ENCODE peak calls at places on chromosomes 11 and 22, in seven cellular contexts. X is OCI-LY7; I is colonic mucosa; W is GM23248; B is CD4-positive, CD25-positive, alpha-beta regulatory T cell; F is A549; P is heart right ventricle. A is an unnamed sample.

GRCh38 chr11:117127164-117127563 is 16.9 kb upstream of the PAFAH1B2 start:
- DNase-seq in I (no peak), B (no peak), F (no peak), W (no peak), P (no peak), X (no peak), A (no peak)

GRCh38 chr22:30208631-30209603 is 37.6 kb downstream of the LIF start:
- DNase-seq in F (peak; percentile 71), B (no peak), P (peak; percentile 74), X (no peak), W (peak; percentile 83), I (peak; percentile 40), A (no peak)

GRCh38 chr11:114228401-114229061 is 67.7 kb upstream of the NNMT start:
- DNase-seq in F (no peak), I (no peak), B (no peak), X (no peak), W (no peak), P (no peak), A (no peak)

GRCh38 chr11:12207384-12208150 is 97.2 kb downstream of the MICAL2 start:
- DNase-seq in I (no peak), X (no peak), F (no peak), B (no peak), W (peak; percentile 66), P (no peak), A (no peak)

GRCh38 chr22:29461263-29461662 is 18.8 kb upstream of the NEFH start:
- DNase-seq in X (no peak), W (no peak), B (no peak), F (no peak), I (no peak), P (no peak), A (no peak)

GRCh38 chr11:130781906-130782305 is 134.4 kb downstream of the SNX19 start:
- DNase-seq in F (peak; percentile 21), X (no peak), W (peak; percentile 94), P (no peak), I (no peak), B (no peak), A (no peak)

GRCh38 chr11:27187848-27188621 is 147.4 kb downstream of the BBOX1 start:
- DNase-seq in P (no peak), I (peak; percentile 64), B (no peak), F (no peak), W (no peak), X (no peak), A (no peak)

GRCh38 chr11:120021978-120022377 is 115.9 kb downstream of the TRIM29 start:
- DNase-seq in F (no peak), P (no peak), B (no peak), I (no peak), X (no peak), W (no peak), A (no peak)

GRCh38 chr22:43829448-43829821 is 17.3 kb upstream of the EFCAB6 start:
- DNase-seq in F (no peak), I (no peak), W (peak; percentile 59), X (no peak), P (peak; percentile 49), B (no peak), A (no peak)

GRCh38 chr22:50399751-50400331 is 56.7 kb downstream of the PPP6R2 start:
- DNase-seq in W (peak; percentile 52), X (peak; percentile 44), I (peak; percentile 41), F (peak; percentile 49), B (peak; percentile 10), P (peak; percentile 23), A (no peak)

GRCh38 chr22:36252754-36253522 is at the start of gene APOL1:
- DNase-seq in P (peak; percentile 66), I (peak; percentile 71), X (peak; percentile 32), B (peak; percentile 54), W (peak; percentile 77), F (peak; percentile 19), A (no peak)

GRCh38 chr22:22362939-22363338 is 118.4 kb downstream of the VPREB1 start:
- DNase-seq in X (peak; percentile 49), F (no peak), B (no peak), W (no peak), P (no peak), I (no peak), A (no peak)

GRCh38 chr11:36421546-36422155 is 88.4 kb downstream of the TRAF6 start:
- DNase-seq in F (no peak), B (no peak), P (no peak), W (peak; percentile 74), I (no peak), X (no peak), A (no peak)

GRCh38 chr11:103709366-103709765 is 327.1 kb upstream of the DDI1 start:
- DNase-seq in W (no peak), B (no peak), I (no peak), F (no peak), X (peak; percentile 11), P (no peak), A (no peak)

GRCh38 chr11:57248780-57249383 is 11.8 kb upstream of the APLNR start:
- DNase-seq in I (peak; percentile 61), X (peak; percentile 49), B (no peak), F (peak; percentile 89), P (peak; percentile 78), W (peak; percentile 89), A (no peak)

GRCh38 chr11:130478204-130478701 is 29.8 kb downstream of the ADAMTS15 start:
- DNase-seq in P (peak; percentile 81), B (no peak), F (peak; percentile 49), I (peak; percentile 66), W (peak; percentile 92), X (no peak), A (no peak)

GRCh38 chr11:29448246-29448877 is 568.5 kb downstream of the KCNA4 start:
- DNase-seq in W (peak; percentile 65), X (peak; percentile 5), I (no peak), B (no peak), P (no peak), F (peak; percentile 22), A (no peak)

GRCh38 chr22:22849640-22850610 is 37.7 kb upstream of the IGLL5 start:
- DNase-seq in I (no peak), B (no peak), W (no peak), X (peak; percentile 91), P (no peak), F (no peak), A (no peak)

GRCh38 chr11:117950320-117950719 is 21.1 kb upstream of the TMPRSS13 start:
- DNase-seq in I (no peak), P (no peak), B (peak; percentile 81), W (peak; percentile 11), X (peak; percentile 49), F (no peak), A (no peak)

GRCh38 chr11:117424781-117425180 is 97.1 kb downstream of the CEP164 start:
- DNase-seq in P (no peak), I (no peak), F (no peak), W (peak; percentile 80), X (no peak), B (no peak), A (no peak)

DNA sequence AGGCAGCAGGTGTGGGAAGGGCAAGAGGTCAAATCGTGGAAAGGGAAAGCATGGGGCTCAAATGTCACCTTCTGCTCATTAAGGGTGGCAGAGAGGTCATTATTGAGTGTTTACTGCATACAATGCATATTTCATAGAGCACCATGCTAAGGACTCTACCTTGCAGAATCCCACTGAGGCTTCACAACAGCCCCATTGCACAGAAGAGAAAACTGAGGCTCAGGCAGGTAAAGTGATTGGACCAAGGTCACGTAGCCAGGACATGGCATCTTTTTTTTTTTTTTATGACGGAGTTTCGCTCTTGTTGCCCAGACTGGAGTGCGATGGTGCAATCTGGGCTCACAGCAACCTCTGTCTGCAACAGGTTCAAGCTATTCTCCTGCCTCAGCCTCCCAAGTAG is 7.8 kb downstream of the FLRT1 start:
- DNase-seq in P (no peak), F (no peak), B (no peak), W (no peak), X (no peak), I (no peak), A (no peak)
- H3K27ac ChIP-seq in P (no peak overlapping the region), F (no peak overlapping the region), B (no peak overlapping the region), W (no peak overlapping the region), X (no peak overlapping the region), I (no peak overlapping the region), A (no peak overlapping the region)

DNA sequence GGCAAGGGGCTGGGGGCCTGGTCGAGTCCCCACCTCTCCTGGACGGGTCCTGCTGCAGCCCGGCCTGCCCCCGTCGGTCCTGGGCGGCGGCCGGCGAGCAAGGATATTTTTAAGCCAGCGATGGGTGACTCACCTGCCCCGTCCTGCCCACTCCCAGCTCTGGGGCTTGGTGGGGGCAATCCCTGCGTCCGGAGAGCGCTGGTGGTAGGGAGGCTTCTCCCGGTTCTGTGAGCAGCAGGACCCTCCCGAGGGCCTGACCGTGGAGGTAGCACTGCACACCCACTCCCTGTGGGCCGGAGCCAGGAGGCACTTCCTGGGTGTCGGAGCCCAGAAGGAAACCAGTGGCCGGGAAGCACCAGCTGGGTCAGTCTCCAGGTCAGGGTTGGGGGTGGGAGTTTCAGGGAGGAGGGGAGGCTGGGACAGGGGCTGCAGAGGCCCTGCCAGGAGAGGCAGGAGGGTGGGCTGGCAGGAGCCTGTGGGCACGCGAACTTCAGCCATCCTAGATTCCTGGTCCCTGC is 467 bp downstream of the EPS8L2 start:
- DNase-seq in I (peak; percentile 54), F (peak; percentile 61), X (no peak), W (peak; percentile 87), P (no peak), B (no peak), A (no peak)
- H3K4me3 ChIP-seq in I (peak overlapping the region; percentile 71), F (peak overlapping the region; percentile 97), X (no peak overlapping the region), W (peak overlapping the region; percentile 87), P (peak overlapping the region; percentile 55), B (no peak overlapping the region), A (peak overlapping the region; percentile 95)

DNA sequence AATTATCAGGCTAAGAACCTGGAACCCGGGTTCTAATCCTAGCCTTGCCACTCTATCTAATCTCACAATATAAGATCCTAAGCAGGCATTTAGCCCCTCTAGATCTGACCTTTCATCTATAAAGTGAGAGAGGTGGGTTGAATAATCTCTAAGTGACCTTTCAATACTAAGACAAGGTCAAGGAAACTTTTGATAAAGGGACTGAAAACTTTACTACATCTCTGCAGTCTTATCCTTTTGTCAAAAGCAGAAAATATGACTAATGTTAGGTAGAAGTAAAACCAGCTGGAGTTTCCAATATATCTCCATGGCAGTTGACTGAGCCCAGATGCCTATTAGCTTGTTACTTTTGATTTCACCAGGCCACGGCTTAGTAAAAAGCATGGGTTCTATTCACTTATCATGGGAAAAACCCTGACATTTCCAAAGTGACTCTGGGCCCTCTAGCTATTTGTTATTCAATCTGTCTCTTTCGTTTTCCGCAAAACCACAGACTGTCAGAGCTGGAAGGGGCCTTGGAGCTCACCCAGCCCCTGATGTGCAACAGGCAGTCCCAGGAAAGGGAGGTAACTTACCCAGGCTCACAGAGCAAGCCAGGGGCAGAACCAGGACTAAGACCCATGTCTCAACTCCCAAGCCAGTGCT is 75.8 kb downstream of the RAB30 start:
- DNase-seq in P (no peak), W (no peak), I (no peak), F (no peak), B (no peak), X (no peak), A (no peak)
- H3K4me1 ChIP-seq in P (peaks cover 88% of the 10 kb centered on the region), W (peaks cover 16% of the 10 kb centered on the region), I (no peaks in the 10 kb centered on the region), F (no peaks in the 10 kb centered on the region), B (peaks cover 19% of the 10 kb centered on the region), X (peaks cover 39% of the 10 kb centered on the region), A (peaks cover 14% of the 10 kb centered on the region)

DNA sequence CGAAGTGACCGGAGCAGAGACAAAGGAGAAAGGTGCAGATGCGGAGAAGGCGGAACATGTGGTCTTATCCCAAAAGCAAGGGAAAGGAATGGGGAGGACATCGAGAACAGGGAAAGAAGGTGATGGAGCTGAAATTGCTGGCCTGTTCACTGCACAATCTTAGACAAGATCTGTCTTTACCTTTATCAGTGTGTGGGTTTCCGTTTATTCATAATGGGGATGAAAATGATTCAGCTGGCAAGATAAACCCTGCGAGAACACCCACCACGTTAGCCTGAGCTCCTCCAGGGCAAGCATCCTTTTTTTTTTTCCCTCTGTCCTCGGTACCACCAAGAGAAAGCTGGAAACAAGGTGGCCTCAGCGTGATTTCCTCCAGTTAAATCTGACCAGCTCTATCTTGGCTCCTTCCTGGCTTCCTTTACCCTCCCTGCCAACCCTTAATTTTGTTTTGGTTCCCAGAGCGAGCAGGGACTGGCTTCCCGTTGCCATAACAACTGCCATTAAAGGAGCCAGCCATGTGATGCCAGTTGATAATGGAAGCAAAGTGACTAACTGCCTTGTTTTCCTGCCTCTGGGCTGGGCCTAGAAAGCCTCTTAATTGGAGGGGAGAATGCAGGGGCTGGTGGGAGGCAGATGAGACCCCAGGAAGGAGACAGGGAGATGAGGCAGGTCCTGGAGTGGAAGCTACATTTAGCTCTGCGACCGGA is 4.2 kb downstream of the SGSM1 start:
- DNase-seq in I (no peak), X (no peak), P (peak; percentile 22), F (no peak), W (peak; percentile 22), B (no peak), A (peak; percentile 29)
- H3K27ac ChIP-seq in I (no peak overlapping the region), X (no peak overlapping the region), P (peak overlapping the region; percentile 39), F (no peak overlapping the region), W (no peak overlapping the region), B (no peak overlapping the region), A (peak overlapping the region; percentile 17)

A was measured in breast epithelium.